ENCODE peak calls at places on chromosomes 11 and 22, in four cellular contexts. Y, J, W and R are unnamed samples.

GRCh38 chr11:86117706-86118050 is 48.8 kb upstream of the PICALM start:
- DNase-seq in Y (no peak), J (no peak), W (no peak), R (peak; percentile 13)

GRCh38 chr22:28711820-28712777 is 29.5 kb downstream of the CHEK2 start:
- DNase-seq in Y (no peak), J (no peak), W (peak; percentile 64), R (peak; percentile 95)

GRCh38 chr11:73553266-73553665 is 44.6 kb downstream of the FAM168A start:
- DNase-seq in Y (no peak), J (no peak), W (no peak), R (peak; percentile 13)

GRCh38 chr11:69416746-69417145 is 64.7 kb upstream of the LINC01488 start:
- DNase-seq in Y (no peak), J (no peak), W (no peak), R (no peak)

GRCh38 chr22:47739616-47740015 is 977.2 kb downstream of the TBC1D22A start:
- DNase-seq in Y (no peak), J (no peak), W (no peak), R (no peak)

GRCh38 chr11:10651579-10652361 is 41.8 kb downstream of the IRAG1 start:
- DNase-seq in Y (peak; percentile 44), J (no peak), W (no peak), R (no peak)

GRCh38 chr22:46846154-46846831 is 83.8 kb downstream of the TBC1D22A start:
- DNase-seq in Y (no peak), J (no peak), W (no peak), R (peak; percentile 59)

GRCh38 chr11:115665958-115666357 is 161.7 kb upstream of the CADM1 start:
- DNase-seq in Y (no peak), J (no peak), W (no peak), R (no peak)

GRCh38 chr22:35834080-35834479 is 116.4 kb downstream of the APOL5 start:
- DNase-seq in Y (no peak), J (no peak), W (no peak), R (no peak)

DNA sequence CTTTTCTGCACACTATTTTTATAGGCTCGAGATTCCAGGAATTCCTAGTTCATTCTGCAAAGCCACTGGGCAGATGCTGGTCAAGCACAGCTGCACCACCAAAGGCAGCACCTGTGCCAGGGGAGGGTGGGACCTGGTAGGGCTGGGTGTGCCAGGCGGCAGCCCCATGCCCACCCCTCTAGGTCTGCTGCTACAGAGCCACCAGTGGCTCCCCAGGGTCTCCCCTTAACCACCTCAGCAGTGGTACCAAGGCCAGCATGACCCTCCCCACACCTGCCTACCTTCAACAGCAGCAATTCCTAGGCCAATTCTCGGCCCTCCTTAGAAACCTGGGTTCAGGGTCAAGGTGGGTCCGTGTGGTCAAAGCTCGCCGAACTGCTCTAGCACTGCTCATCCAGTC is 39.5 kb downstream of the PHF21B start:
- DNase-seq in Y (no peak), J (no peak), W (no peak), R (no peak)
- H3K4me1 ChIP-seq in Y (no peaks in the 10 kb centered on the region), J (peaks cover 3% of the 10 kb centered on the region), W (no peaks in the 10 kb centered on the region), R (no peaks in the 10 kb centered on the region)

GRCh38 chr22:49237703-49238102 is 590.0 kb downstream of the BRD1 start:
- DNase-seq in Y (no peak), J (no peak), W (no peak), R (no peak)

GRCh38 chr22:49235463-49236300 is 592.0 kb downstream of the BRD1 start:
- DNase-seq in Y (no peak), J (peak; percentile 49), W (peak; percentile 71), R (no peak)

GRCh38 chr22:49237279-49237678 is 590.4 kb downstream of the BRD1 start:
- DNase-seq in Y (no peak), J (no peak), W (no peak), R (no peak)

GRCh38 chr22:49238181-49239141 is 589.2 kb downstream of the BRD1 start:
- DNase-seq in Y (no peak), J (no peak), W (no peak), R (no peak)

GRCh38 chr22:49236541-49237075 is 591.1 kb downstream of the BRD1 start:
- DNase-seq in Y (no peak), J (no peak), W (no peak), R (no peak)
- TF ChIP-seq EZH2phosphoT487 in Y (no peak), J (no peak), W (no peak), R (no peak)

GRCh38 chr22:39231197-39231950 is 13.4 kb downstream of the PDGFB start:
- DNase-seq in Y (no peak), J (no peak), W (no peak), R (no peak)
- H3K4me1 ChIP-seq in Y (peaks cover 23% of the 10 kb centered on the region), J (peaks cover 48% of the 10 kb centered on the region), W (peaks cover 6% of the 10 kb centered on the region), R (no peaks in the 10 kb centered on the region)

DNA sequence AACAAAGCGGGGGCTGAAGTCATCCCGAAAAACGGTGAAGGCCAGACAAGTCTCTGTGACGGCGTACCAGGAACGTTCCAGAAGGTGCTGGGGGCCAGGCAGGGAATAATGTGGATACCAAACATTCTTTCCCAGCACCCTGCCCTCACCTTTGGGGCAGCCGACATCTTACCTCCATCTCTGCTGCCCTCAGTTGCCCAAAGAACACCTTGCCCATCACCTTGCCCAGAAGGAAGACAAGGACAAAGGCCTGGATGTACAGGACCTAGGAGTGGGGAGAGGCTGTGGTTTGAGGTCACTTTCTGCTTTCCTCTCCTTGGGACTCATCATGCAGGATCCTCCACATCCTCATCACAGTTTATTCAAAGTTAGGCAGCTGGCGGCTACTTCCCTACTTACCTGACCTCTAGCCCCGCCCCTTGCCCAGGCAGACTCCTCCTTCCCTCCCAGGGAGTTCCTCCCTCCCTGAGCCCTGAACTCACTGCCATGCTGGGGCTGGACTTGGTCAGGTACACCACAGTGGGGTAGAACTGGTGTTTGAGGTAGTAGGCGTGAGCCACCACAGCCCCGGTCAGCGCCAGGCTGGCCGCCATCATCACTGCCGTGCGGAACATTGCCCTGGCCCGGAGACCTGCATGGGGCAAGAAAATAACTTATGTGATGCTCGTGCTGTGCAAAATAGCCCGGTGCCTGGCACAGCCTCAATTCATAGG is 1.2 kb downstream of the SYVN1 start:
- DNase-seq in Y (peak; percentile 64), J (peak; percentile 54), W (peak; percentile 85), R (peak; percentile 51)
- TF ChIP-seq EZH2phosphoT487 in Y (no peak), J (no peak), W (no peak), R (no peak)

DNA sequence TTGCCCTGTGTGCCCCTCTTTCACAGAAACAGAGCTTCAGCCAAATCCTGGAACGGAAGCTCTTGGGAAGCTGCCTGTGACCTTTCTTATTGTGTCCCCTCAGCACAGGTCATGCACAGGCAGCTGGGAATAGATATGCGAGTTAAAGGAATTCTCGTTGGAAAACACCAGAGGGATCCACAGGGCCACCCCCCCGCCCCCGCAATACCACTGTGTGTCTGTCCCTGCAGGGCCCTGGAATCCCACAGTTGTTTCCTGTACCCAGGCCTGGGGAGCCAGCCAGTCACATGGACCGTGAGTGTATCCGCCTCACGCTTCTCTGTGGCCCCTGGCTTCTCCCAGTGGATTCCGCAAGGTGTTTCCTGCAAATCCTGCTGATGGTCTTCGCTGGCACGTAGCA is 29.0 kb downstream of the TIMP3 start:
- DNase-seq in Y (no peak), J (peak; percentile 62), W (no peak), R (no peak)
- H3K4me1 ChIP-seq in Y (no peaks in the 10 kb centered on the region), J (peaks cover 18% of the 10 kb centered on the region), W (peaks cover 19% of the 10 kb centered on the region), R (peaks cover 4% of the 10 kb centered on the region)

GRCh38 chr22:20112623-20113511 is 3.0 kb upstream of the RANBP1 start:
- DNase-seq in Y (no peak), J (no peak), W (no peak), R (no peak)

GRCh38 chr22:20111689-20112622 is 3.9 kb upstream of the RANBP1 start:
- DNase-seq in Y (no peak), J (no peak), W (no peak), R (no peak)

GRCh38 chr22:20109411-20110358 is 6.2 kb upstream of the RANBP1 start:
- DNase-seq in Y (no peak), J (no peak), W (no peak), R (no peak)

GRCh38 chr22:20110359-20110985 is 5.4 kb upstream of the RANBP1 start:
- DNase-seq in Y (no peak), J (no peak), W (no peak), R (no peak)

DNA sequence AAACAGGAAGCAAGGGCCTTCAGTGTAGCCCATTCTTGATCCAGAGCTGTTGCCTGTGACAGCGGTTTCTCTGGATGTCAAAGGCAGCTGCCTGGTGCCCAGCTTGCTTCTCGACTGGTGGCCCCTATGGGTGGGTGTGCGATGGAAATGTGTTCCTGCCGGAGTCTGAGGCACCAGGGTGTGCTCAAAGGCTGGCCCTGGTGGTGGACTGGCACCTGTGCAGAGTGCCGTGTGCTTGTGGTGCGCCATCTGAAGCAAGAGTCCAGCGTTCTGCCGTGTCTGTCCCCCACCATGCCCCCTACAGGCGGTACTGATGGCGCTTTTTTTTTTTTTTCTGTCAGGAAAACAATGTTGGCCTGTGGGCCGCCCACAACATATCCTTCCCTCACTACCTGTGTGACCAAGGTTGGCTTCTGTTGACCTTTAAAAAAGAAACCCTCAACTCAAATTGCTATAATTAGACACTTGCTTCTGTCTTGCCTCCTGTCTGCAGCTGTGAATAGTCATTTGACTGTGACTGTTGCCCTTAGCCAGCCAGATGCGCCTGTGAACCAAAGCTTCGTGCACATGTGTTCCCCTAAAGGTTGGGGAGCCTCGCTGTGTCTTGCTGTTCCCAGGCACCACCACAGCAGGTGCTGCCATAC is 4.7 kb upstream of the RANBP1 start:
- DNase-seq in Y (peak; percentile 51), J (peak; percentile 69), W (peak; percentile 38), R (peak; percentile 54)
- TF ChIP-seq EZH2phosphoT487 in Y (no peak), J (no peak), W (no peak), R (no peak)

GRCh38 chr11:96259053-96259837 is 83.8 kb downstream of the MAML2 start:
- DNase-seq in Y (no peak), J (no peak), W (peak; percentile 53), R (peak; percentile 87)
- H3K4me1 ChIP-seq in Y (peaks cover 32% of the 10 kb centered on the region), J (peaks cover 2% of the 10 kb centered on the region), W (peaks cover 35% of the 10 kb centered on the region), R (peaks cover 84% of the 10 kb centered on the region)